ENCODE peak calls at places on chromosomes 16 and 17, in five cellular contexts. X, K, H, N and M are unnamed samples.

GRCh38 chr16:81214745-81215166 is 23.7 kb upstream of the BCO1 start:
- DNase-seq in X (peak), K (no peak), H (no peak), N (no peak), M (no peak)

GRCh38 chr17:58312021-58312630 is 16.5 kb downstream of the TSPOAP1 start:
- DNase-seq in X (no peak), K (no peak), H (no peak), N (no peak), M (no peak)

GRCh38 chr17:42553161-42553818 is 567 bp downstream of the HSD17B1 start:
- DNase-seq in X (no peak), K (no peak), H (peak), N (no peak), M (peak)

GRCh38 chr16:4510131-4510530 is 28.4 kb downstream of the CDIP1 start:
- DNase-seq in X (no peak), K (no peak), H (no peak), N (no peak), M (no peak)

GRCh38 chr16:78405833-78406232 is 306.4 kb downstream of the WWOX start:
- DNase-seq in X (no peak), K (no peak), H (no peak), N (no peak), M (no peak)

GRCh38 chr17:18963126-18964017 is 11.4 kb downstream of the SLC5A10 start:
- DNase-seq in X (no peak), K (no peak), H (no peak), N (no peak), M (no peak)

GRCh38 chr16:77833906-77834599 is 45.7 kb downstream of the VAT1L start:
- DNase-seq in X (no peak), K (no peak), H (peak), N (peak), M (peak)

GRCh38 chr16:64657316-64658011 is 464.4 kb downstream of the CDH11 start:
- DNase-seq in X (no peak), K (no peak), H (no peak), N (no peak), M (peak)

GRCh38 chr17:43661699-43662431 is at the start of gene MEOX1:
- DNase-seq in X (no peak), K (peak), H (peak), N (peak), M (peak)

GRCh38 chr17:50373705-50374104 is 676 bp downstream of the EME1 start:
- DNase-seq in X (no peak), K (no peak), H (no peak), N (no peak), M (no peak)

GRCh38 chr16:3170440-3171180 is 17.4 kb upstream of the OR1F1 start:
- DNase-seq in X (no peak), K (no peak), H (no peak), N (no peak), M (no peak)

GRCh38 chr17:7558544-7559306 is at the start of gene TNFSF13:
- DNase-seq in X (no peak), K (no peak), H (no peak), N (no peak), M (peak)

GRCh38 chr17:60562421-60562820 is 36.4 kb upstream of the APPBP2 start:
- DNase-seq in X (no peak), K (no peak), H (no peak), N (no peak), M (no peak)

GRCh38 chr17:42819939-42820535 is 4.0 kb downstream of the BECN1 start:
- DNase-seq in X (peak), K (no peak), H (peak), N (no peak), M (peak)

GRCh38 chr16:1257561-1258217 is 1.8 kb downstream of the TPSD1 start:
- DNase-seq in X (no peak), K (no peak), H (no peak), N (no peak), M (no peak)

GRCh38 chr16:2031081-2031577 is 4.4 kb downstream of the NHERF2 start:
- DNase-seq in X (no peak), K (no peak), H (no peak), N (no peak), M (no peak)

GRCh38 chr17:4436846-4437245 is 3.1 kb downstream of the SPNS3 start:
- DNase-seq in X (no peak), K (no peak), H (no peak), N (no peak), M (no peak)

GRCh38 chr17:73863761-73864535 is 219.7 kb upstream of the SDK2 start:
- DNase-seq in X (no peak), K (no peak), H (no peak), N (no peak), M (no peak)

GRCh38 chr16:17829826-17830225 is 359.1 kb upstream of the XYLT1 start:
- DNase-seq in X (no peak), K (no peak), H (no peak), N (no peak), M (no peak)

GRCh38 chr16:1745900-1746692 is 25.2 kb downstream of the NME3 start:
- DNase-seq in X (no peak), K (no peak), H (no peak), N (peak), M (peak)

GRCh38 chr16:53773150-53773846 is 69.3 kb downstream of the FTO start:
- DNase-seq in X (no peak), K (no peak), H (peak), N (peak), M (peak)

GRCh38 chr16:57357330-57358151 is 1.0 kb upstream of the CCL22 start:
- DNase-seq in X (no peak), K (no peak), H (no peak), N (no peak), M (no peak)

GRCh38 chr16:26952411-26952810 is 114.3 kb upstream of the C16orf82 start:
- DNase-seq in X (no peak), K (no peak), H (no peak), N (no peak), M (no peak)

GRCh38 chr16:2535644-2536021 is 2.2 kb upstream of the PDPK1 start:
- DNase-seq in X (no peak), K (no peak), H (no peak), N (no peak), M (no peak)

DNA sequence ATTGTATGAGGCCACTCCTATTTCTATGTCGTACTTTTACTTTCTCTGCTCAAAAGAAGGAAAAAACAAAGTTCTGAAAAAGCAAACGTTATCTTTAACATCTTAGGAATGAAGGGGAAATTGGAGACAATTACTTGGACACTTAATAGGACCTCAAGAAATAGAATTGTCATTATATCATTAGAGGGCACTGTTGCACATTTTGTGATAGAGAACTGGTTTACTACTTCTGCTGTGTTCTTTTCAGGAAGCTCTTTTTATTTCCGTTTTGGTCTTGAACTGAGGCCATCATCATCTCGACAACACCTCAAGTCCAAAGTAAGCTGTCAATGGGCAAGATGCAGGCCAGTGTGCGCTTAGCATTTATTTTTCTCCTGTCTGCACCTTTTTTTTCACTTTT is 14.6 kb downstream of the COG4 start:
- DNase-seq in X (no peak), K (no peak), H (no peak), N (no peak), M (peak)
- TF ChIP-seq CTCF in X (no peak), K (no peak), H (peak), N (no peak), M (peak)

DNA sequence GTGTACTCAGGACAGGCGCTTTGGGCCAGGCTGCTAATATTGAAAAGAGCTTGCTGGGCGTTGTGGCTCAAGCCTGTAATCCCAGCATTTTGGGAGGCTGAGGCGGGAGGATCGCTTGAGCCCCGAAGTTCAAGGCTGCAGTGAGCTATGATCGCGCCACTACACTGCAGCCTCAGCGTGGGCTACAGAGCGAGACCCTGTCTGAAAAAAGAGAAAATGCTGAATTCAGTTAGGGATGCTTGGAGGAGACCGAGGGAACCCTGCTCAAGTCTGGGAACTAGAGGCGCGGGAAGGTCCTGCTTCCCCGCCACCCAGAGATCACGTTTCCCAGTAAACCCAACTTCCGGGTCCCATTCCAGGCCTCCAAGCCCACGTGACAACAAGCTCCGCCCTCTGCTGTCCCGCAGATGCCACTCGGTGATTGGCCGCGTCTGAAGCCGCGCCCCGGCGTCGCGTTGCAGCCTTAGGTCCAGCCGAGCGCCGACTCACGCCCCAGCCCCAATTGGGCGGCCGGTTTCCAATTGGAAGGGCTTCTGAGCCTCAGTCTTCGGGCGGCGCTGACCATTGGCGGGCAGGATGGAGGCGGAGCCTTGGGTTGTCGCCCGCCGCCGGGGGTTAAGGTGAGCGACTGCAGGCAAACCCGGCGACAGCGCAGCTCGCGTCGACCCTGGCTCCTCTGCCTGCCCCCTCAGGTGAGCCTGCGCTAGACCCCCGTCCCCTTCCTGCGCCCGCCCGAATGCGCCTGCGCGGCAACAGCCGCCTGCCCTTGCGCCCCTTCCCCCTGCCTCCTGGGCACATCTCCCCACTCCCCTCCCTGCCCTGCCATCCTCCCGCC is at the start of gene PHKG2:
- DNase-seq in X (peak), K (peak), H (peak), N (peak), M (peak)
- TF ChIP-seq CTCF in X (no peak), K (no peak), H (no peak), N (no peak), M (no peak)

DNA sequence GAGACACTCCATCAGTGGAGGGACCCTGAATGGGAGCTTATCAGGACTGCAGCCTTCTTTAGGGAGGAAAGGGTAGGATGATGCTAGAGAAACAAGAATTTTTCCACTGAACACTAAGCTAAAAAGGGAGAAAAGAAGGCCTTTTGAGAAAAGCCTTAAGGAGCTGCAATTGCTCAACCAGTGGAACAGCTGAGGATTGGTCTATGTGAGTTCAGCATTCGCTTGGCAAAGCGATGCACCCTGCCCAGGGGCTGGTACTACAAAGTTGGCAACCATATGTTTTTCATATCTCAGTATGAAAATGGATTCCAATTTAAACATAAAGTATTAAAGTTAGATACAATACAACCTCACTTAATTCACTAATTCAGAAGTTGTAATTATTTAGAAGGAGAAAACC is 117.8 kb upstream of the FAM20A start:
- DNase-seq in X (no peak), K (no peak), H (no peak), N (no peak), M (no peak)
- TF ChIP-seq CTCF in X (no peak), K (no peak), H (no peak), N (no peak), M (no peak)

DNA sequence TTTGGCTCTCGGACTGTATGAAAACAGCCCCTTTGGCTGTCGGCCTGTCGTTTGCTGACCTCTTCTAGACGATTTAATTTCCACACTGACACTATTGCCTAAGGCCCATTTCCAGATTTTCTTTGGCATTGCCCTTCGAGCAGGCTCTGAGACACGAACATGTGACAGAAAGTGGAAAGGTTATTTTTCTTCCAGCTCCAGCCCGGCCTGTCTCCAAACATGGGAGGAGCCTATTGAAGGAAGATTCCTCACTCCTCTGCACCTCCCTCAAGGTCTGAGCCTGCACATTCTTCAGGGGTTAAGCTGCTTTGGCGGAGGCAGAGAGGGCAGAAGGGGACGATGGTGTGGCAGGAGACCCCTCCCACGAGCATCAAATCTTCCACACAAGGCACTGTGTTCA is 85.9 kb upstream of the FOXF1 start:
- DNase-seq in X (no peak), K (no peak), H (no peak), N (no peak), M (no peak)
- TF ChIP-seq CTCF in X (no peak), K (no peak), H (no peak), N (no peak), M (no peak)

GRCh38 chr17:75647921-75648320 is 14.7 kb downstream of the SMIM5 start:
- DNase-seq in X (no peak), K (no peak), H (no peak), N (no peak), M (no peak)
- TF ChIP-seq CTCF in X (no peak), K (no peak), H (no peak), N (no peak), M (no peak)

GRCh38 chr17:48550313-48551205 is 5.7 kb upstream of the HOXB2 start:
- DNase-seq in X (no peak), K (no peak), H (peak), N (no peak), M (no peak)
- TF ChIP-seq CTCF in X (no peak), K (no peak), H (no peak), N (no peak), M (no peak)

DNA sequence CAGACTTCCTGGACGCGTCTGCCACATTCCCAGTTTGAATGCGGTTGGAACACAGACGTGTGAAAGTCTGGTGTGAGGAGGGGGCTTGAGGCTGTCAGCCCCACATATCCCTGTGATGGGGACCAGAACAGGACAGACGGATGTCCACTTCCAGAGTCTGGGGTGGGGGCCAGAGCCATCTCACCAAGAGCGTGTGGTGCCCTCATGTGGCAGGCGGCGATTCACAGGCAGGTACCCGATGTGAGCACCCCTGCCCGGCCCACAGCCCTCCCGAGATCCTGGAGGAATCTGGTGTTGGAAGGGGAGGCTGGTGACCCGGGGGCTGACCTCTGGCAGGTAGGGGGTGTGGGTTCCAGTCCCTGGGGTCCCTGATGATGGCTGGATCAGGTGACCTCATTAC is 51.5 kb downstream of the ENGASE start:
- DNase-seq in X (no peak), K (no peak), H (no peak), N (no peak), M (peak)
- TF ChIP-seq CTCF in X (peak), K (no peak), H (peak), N (no peak), M (no peak)

GRCh38 chr16:84619103-84619460 is 1.2 kb upstream of the COTL1 start:
- DNase-seq in X (no peak), K (no peak), H (no peak), N (no peak), M (no peak)
- TF ChIP-seq CTCF in X (no peak), K (no peak), H (no peak), N (no peak), M (no peak)